ENCODE peak calls at places on chromosomes 6 and 20, in four cellular contexts. I is CD4-positive, CD25-positive, alpha-beta regulatory T cell; W is lung; Z is small intestine. N is an unnamed sample. For H3K4me1, the result is how much of the 10 kb centered on the place peaks cover.

GRCh38 chr6:37940074-37940847 is 120.7 kb downstream of the ZFAND3 start:
- DNase-seq in I (no peak), W (no peak), Z (no peak), N (no peak)

GRCh38 chr20:602357-602970 is 7.6 kb downstream of the TCF15 start:
- DNase-seq in I (no peak), W (no peak), Z (no peak), N (no peak)

GRCh38 chr20:45967551-45968080 is 4.4 kb downstream of the ZNF335 start:
- DNase-seq in I (no peak), Z (no peak), W (no peak), N (no peak)

GRCh38 chr6:163406830-163407229 is 7.7 kb upstream of the QKI start:
- DNase-seq in W (no peak), I (no peak), Z (no peak), N (no peak)

GRCh38 chr20:59839372-59839771 is 94.1 kb downstream of the SYCP2 start:
- DNase-seq in I (no peak), Z (no peak), W (no peak), N (no peak)

GRCh38 chr6:16897669-16898068 is 136.4 kb upstream of the ATXN1 start:
- DNase-seq in Z (no peak), W (no peak), I (no peak), N (no peak)

GRCh38 chr6:145017051-145017450 is 718.3 kb downstream of the EPM2A start:
- DNase-seq in Z (no peak), W (no peak), I (no peak), N (no peak)

GRCh38 chr6:137266032-137266586 is 46.9 kb upstream of the IFNGR1 start:
- DNase-seq in I (no peak), W (no peak), Z (no peak), N (no peak)

GRCh38 chr6:140538926-140539325 is 1164.5 kb upstream of the CITED2 start:
- DNase-seq in Z (no peak), I (no peak), W (no peak), N (no peak)

GRCh38 chr6:38337819-38338465 is 301.8 kb downstream of the BTBD9 start:
- DNase-seq in I (no peak), W (no peak), Z (no peak), N (no peak)

GRCh38 chr6:165486183-165487137 is 176.6 kb downstream of the PDE10A start:
- DNase-seq in W (no peak), Z (no peak), I (no peak), N (no peak)

GRCh38 chr6:125904871-125905270 is 51.7 kb upstream of the HINT3 start:
- DNase-seq in I (no peak), Z (no peak), W (no peak), N (no peak)

GRCh38 chr6:28811873-28812272 is 111.9 kb downstream of the TRIM27 start:
- DNase-seq in W (no peak), Z (no peak), I (no peak), N (peak)

GRCh38 chr6:125094563-125094962 is 59.0 kb upstream of the TPD52L1 start:
- DNase-seq in Z (no peak), I (no peak), W (no peak), N (no peak)

GRCh38 chr20:24693466-24694156 is 224.2 kb downstream of the SYNDIG1 start:
- DNase-seq in W (peak), Z (no peak), I (no peak), N (no peak)

GRCh38 chr6:73085362-73085975 is 139.8 kb downstream of the KHDC1L start:
- DNase-seq in Z (no peak), W (no peak), I (no peak), N (no peak)

GRCh38 chr6:107869871-107870270 is 45.8 kb upstream of the SCML4 start:
- DNase-seq in W (no peak), Z (no peak), I (no peak), N (peak)

GRCh38 chr6:1364791-1365190 is 24.6 kb upstream of the FOXF2 start:
- DNase-seq in W (no peak), Z (no peak), I (no peak), N (no peak)

GRCh38 chr20:43923322-43923721 is 8.7 kb downstream of the TOX2 start:
- DNase-seq in I (no peak), Z (no peak), W (no peak), N (no peak)

GRCh38 chr20:31260326-31260932 is 3.0 kb downstream of the DEFB115 start:
- DNase-seq in W (no peak), I (no peak), Z (no peak), N (peak)

GRCh38 chr6:33609019-33609418 is 12.1 kb upstream of the ITPR3 start:
- DNase-seq in I (no peak), W (no peak), Z (no peak), N (no peak)

GRCh38 chr20:9287062-9287461 is 218.2 kb downstream of the PLCB4 start:
- DNase-seq in I (no peak), W (no peak), Z (no peak), N (no peak)

GRCh38 chr6:109671721-109672120 is 19.3 kb downstream of the AK9 start:
- DNase-seq in W (no peak), I (no peak), Z (no peak), N (no peak)

GRCh38 chr6:144064831-144065668 is 30.3 kb downstream of the SF3B5 start:
- DNase-seq in W (no peak), I (no peak), Z (peak), N (peak)

GRCh38 chr6:140446241-140446640 is 1071.8 kb upstream of the CITED2 start:
- DNase-seq in Z (no peak), I (no peak), W (no peak), N (no peak)

GRCh38 chr20:4064118-4064962 is 49.0 kb upstream of the RNF24 start:
- DNase-seq in I (no peak), Z (peak), W (peak), N (no peak)

GRCh38 chr6:25717856-25718740 is 36.4 kb upstream of the SLC17A4 start:
- DNase-seq in W (no peak), I (no peak), Z (peak), N (peak)

GRCh38 chr20:59340186-59340885 is 39.9 kb downstream of the EDN3 start:
- DNase-seq in W (no peak), Z (no peak), I (no peak), N (no peak)

GRCh38 chr6:52518279-52518944 is 58.4 kb downstream of the TRAM2 start:
- DNase-seq in W (no peak), Z (no peak), I (no peak), N (no peak)
- H3K4me1 ChIP-seq in W (under half), Z (under half), I (under half), N (under half)

DNA sequence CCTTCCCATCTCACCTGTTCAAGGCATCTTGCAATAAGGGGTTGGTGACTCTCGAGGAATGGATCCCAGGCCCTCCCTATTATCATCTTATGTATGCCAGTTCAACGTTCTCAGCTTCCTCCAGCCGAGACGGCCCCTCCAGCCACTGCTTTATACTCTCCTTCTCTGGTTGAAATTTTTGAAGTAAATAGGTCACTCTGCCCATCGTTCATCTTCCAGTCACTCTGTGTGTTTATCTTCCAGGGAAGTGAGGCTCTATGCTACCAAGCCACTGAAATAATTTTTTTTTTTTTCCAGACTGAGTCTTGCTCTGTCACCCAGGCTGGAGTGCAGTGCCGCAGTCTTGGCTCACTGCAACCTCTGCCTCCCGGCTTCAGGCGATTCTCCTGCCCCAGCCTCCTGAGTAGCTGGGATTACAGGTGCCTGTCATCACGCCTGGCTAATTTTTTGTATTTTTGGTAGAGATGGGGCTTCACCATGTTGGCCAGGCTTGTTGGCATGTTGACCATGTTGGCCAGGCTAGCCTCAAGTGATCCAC is 17.0 kb downstream of the PTPN1 start:
- DNase-seq in Z (no peak), I (no peak), W (no peak), N (no peak)
- H3K4me1 ChIP-seq in Z (under half), I (half or more), W (under half), N (under half)

GRCh38 chr20:62311150-62311549 is 8.4 kb downstream of the ADRM1 start:
- DNase-seq in Z (no peak), I (no peak), W (no peak), N (no peak)

GRCh38 chr20:62309198-62309944 is 6.6 kb downstream of the ADRM1 start:
- DNase-seq in Z (no peak), I (no peak), W (no peak), N (no peak)

GRCh38 chr20:62310757-62311121 is 7.9 kb downstream of the ADRM1 start:
- DNase-seq in W (no peak), Z (no peak), I (no peak), N (no peak)

GRCh38 chr20:62308102-62308822 is 5.5 kb downstream of the ADRM1 start:
- DNase-seq in W (no peak), I (no peak), Z (no peak), N (no peak)

GRCh38 chr20:62309947-62310756 is 7.4 kb downstream of the ADRM1 start:
- DNase-seq in W (no peak), I (no peak), Z (no peak), N (no peak)
- H3K4me1 ChIP-seq in W (under half), I (under half), Z (under half), N (under half)

GRCh38 chr20:52103469-52103910 is 88.1 kb downstream of the ZFP64 start:
- DNase-seq in Z (no peak), I (no peak), W (no peak), N (no peak)

GRCh38 chr20:52105045-52105572 is 86.5 kb downstream of the ZFP64 start:
- DNase-seq in W (no peak), I (no peak), Z (no peak), N (no peak)

GRCh38 chr20:52103911-52104545 is 87.6 kb downstream of the ZFP64 start:
- DNase-seq in W (no peak), I (no peak), Z (no peak), N (no peak)

GRCh38 chr20:52105573-52106422 is 85.8 kb downstream of the ZFP64 start:
- DNase-seq in W (no peak), Z (no peak), I (no peak), N (peak)

GRCh38 chr20:52104546-52105044 is 87.0 kb downstream of the ZFP64 start:
- DNase-seq in I (no peak), W (no peak), Z (no peak), N (no peak)
- H3K4me1 ChIP-seq in I (under half), W (under half), Z (under half), N (under half)

GRCh38 chr20:62551408-62552323 is 75.9 kb upstream of the GATA5 start:
- DNase-seq in Z (no peak), W (no peak), I (no peak), N (no peak)

GRCh38 chr20:62549029-62549428 is 73.2 kb upstream of the GATA5 start:
- DNase-seq in Z (no peak), W (no peak), I (no peak), N (no peak)

GRCh38 chr20:62550087-62550565 is 74.3 kb upstream of the GATA5 start:
- DNase-seq in W (no peak), Z (no peak), I (no peak), N (no peak)

GRCh38 chr20:62548483-62548882 is 72.7 kb upstream of the GATA5 start:
- DNase-seq in I (no peak), W (no peak), Z (no peak), N (no peak)

GRCh38 chr20:62549499-62550086 is 73.8 kb upstream of the GATA5 start:
- DNase-seq in W (no peak), I (no peak), Z (no peak), N (peak)
- H3K4me1 ChIP-seq in W (under half), I (under half), Z (under half), N (under half)

GRCh38 chr6:168300975-168301647 is 18.5 kb downstream of the DACT2 start:
- DNase-seq in W (no peak), I (no peak), Z (no peak), N (no peak)

GRCh38 chr6:168294901-168295300 is 24.7 kb downstream of the DACT2 start:
- DNase-seq in W (no peak), Z (no peak), I (no peak), N (no peak)

GRCh38 chr6:168299541-168300511 is 19.8 kb downstream of the DACT2 start:
- DNase-seq in Z (no peak), W (no peak), I (no peak), N (no peak)

GRCh38 chr6:168293641-168294530 is 25.7 kb downstream of the DACT2 start:
- DNase-seq in I (no peak), W (no peak), Z (no peak), N (no peak)

GRCh38 chr6:168297643-168298042 is 21.9 kb downstream of the DACT2 start:
- DNase-seq in W (no peak), I (no peak), Z (no peak), N (no peak)
- H3K4me1 ChIP-seq in W (under half), I (under half), Z (under half), N (under half)

DNA sequence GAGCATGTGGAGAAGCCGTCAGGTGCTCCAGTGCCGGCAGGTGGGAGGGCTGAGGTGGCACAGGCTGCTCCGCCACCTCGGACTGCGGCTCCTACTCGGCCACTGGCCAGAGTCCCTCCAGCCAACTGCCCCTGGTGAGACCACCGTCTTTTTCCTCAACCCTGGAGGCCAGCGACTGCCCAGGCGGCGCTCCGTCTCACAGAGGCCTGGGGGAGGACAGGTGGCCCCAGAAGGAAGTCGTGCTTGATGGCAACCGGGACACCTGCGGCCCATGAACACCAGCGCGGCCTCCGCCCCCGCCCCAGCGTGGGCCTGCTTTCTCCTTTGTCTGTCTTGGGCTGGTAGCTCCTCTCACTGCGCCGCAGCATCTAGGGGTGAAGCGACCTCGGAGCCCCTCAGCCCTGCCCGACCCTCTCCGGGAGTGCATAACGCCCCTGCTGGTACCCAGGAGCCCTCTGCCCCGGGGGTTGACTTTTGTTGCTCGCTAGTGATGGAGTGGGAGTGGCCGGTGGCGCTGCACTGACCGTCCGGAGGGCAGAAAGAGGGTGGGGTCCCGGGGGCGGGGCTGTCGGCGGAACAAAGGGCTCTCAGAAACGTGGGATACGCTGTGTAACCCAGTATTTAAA is 706 bp upstream of the TUBB2B start:
- DNase-seq in W (no peak), Z (no peak), I (no peak), N (no peak)
- H3K4me1 ChIP-seq in W (under half), Z (under half), I (half or more), N (under half)

GRCh38 chr6:138594042-138594636 is 94.8 kb upstream of the NHSL1 start:
- DNase-seq in I (no peak), Z (no peak), W (no peak), N (no peak)
- H3K4me1 ChIP-seq in I (under half), Z (under half), W (under half), N (under half)

DNA sequence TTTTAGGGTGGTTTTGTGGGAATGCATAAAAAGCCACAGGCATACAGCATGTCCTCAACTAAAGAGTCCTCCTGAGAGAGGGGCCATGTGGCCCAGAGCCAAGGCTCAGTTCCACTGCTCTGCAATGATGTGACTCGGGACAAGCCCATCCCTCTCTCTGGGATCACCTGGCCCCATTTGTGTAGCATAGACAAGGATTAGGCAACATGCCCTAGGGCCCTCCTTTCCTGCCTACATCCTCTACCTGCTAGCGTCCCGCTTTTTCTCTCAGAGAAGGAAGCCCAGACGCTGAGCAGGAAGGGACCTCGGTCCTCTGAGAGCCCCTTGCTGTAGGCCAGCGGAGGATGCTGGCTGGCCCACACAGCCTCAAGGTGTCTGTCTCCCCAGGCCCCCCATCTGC is 8.8 kb downstream of the TGM2 start:
- DNase-seq in I (no peak), W (no peak), Z (no peak), N (no peak)
- H3K4me1 ChIP-seq in I (under half), W (under half), Z (under half), N (under half)

DNA sequence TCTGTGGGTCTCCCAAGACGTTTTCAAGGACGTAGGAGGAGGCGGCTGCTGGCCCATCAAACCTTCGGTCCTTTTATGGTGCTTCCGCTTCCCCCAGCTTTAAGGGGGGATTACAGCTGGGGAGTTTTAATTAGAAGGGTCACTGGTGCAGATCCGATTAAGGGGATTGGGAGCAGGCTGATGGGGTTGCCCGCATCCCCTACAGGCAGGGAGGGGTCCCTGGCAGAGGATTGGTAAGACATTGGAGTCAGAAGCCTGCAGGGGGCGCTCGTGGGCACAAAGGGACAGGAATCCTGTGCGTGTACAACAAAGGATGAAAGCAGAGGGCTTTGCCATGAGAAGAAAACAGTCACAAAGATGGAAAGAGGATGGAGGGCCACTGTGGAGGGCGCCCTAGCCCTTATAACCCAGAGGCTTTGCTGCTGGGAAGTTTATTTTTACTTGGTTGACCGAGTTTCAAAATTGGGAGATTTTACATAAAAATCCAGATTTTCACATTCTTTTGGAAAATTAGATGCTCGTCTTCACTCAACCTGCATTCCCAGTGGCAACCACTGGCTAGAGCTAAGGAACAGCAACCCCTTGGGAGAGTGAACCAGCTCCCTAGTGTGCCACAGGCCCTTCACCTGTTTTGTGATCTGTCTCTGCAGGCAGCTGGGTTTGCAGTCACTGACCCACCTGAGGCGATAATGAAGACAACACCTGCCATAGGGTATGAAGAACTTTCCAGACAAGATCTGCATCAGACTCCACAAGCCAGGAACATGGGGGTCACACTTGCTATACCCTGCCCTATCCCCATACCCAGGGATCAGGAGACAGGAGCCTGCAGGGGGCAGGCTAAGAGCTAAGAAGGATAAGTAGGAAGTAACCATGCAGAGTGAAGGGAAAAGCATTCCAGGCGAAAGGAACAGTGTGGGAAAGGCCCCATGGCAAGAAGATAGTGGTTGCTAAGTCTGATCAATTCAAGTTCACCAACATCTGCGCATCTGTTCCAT is 97.7 kb downstream of the KCNB1 start:
- DNase-seq in W (peak), Z (peak), I (peak), N (peak)
- H3K4me1 ChIP-seq in W (under half), Z (under half), I (under half), N (under half)